ENCODE peak calls at places on chromosomes 12 and 14, in nine cellular contexts. I is activated CD8-positive, alpha-beta T cell treated with anti-CD3 and anti-CD28 coated beads, Interleukin-2, amount 10 ng/mL, durations not matched to agents 7 days and 5 days; W is fibroblast of mammary gland; N is activated CD4-positive, alpha-beta T cell treated with anti-CD3 and anti-CD28 coated beads for 4 hours; Y is stimulated activated CD8-positive, alpha-beta memory T cell treated with anti-CD3 and anti-CD28 coated beads, Interleukin-4, amount 100 ng/mL, for 24 hours; P is HT1080; U is occipital lobe; V is hepatic stellate cell; F is DMS79 treated with DMSO at 0.1 percent for 48 hours. B is an unnamed sample.
A peak's percentile ranks its signal among the peaks of the same experiment; 100 is the strongest.

GRCh38 chr12:47413806-47414205 is 292.0 kb downstream of the RPAP3 start:
- DNase-seq in W (no peak), N (no peak), I (no peak), V (peak; percentile 51), F (no peak), Y (no peak), U (no peak), P (no peak), B (no peak)

GRCh38 chr12:6851921-6852650 is at the start of gene USP5:
- DNase-seq in N (peak; percentile 96), Y (peak; percentile 97), P (peak; percentile 100), W (peak; percentile 100), V (peak; percentile 100), I (peak; percentile 99), F (peak; percentile 98), U (peak; percentile 100), B (peak; percentile 99)

GRCh38 chr12:103806807-103807206 is 34.2 kb downstream of the NT5DC3 start:
- DNase-seq in U (no peak), V (no peak), W (peak; percentile 78), Y (no peak), N (no peak), F (no peak), I (no peak), P (no peak), B (no peak)

GRCh38 chr12:108403952-108404351 is 64.8 kb upstream of the CMKLR1 start:
- DNase-seq in Y (no peak), U (no peak), I (no peak), W (no peak), P (no peak), F (no peak), N (no peak), V (no peak), B (no peak)

GRCh38 chr14:52124791-52125661 is 56.2 kb upstream of the NID2 start:
- DNase-seq in Y (no peak), P (peak; percentile 68), V (peak; percentile 82), N (no peak), U (no peak), W (peak; percentile 93), F (no peak), I (no peak), B (no peak)

GRCh38 chr12:19645823-19646222 is 206.5 kb downstream of the AEBP2 start:
- DNase-seq in P (no peak), I (no peak), W (no peak), U (no peak), F (no peak), V (no peak), Y (no peak), N (no peak), B (no peak)

GRCh38 chr12:95731519-95731958 is 59.0 kb downstream of the NTN4 start:
- DNase-seq in N (no peak), U (no peak), V (no peak), W (no peak), Y (no peak), I (no peak), P (no peak), F (no peak), B (no peak)

GRCh38 chr14:104192146-104192882 is 53.9 kb downstream of the KIF26A start:
- DNase-seq in I (no peak), Y (no peak), P (no peak), W (no peak), U (no peak), F (no peak), N (no peak), V (no peak), B (no peak)

GRCh38 chr12:126545411-126545810 is 1480.2 kb downstream of the AACS start:
- DNase-seq in U (no peak), I (no peak), P (peak; percentile 78), N (no peak), W (no peak), F (no peak), V (no peak), Y (no peak), B (no peak)

GRCh38 chr12:1630081-1630826 is 1.2 kb downstream of the WNT5B start:
- DNase-seq in V (peak; percentile 55), F (peak; percentile 37), I (peak; percentile 29), W (peak; percentile 40), N (no peak), P (no peak), Y (no peak), U (peak; percentile 36), B (no peak)

GRCh38 chr12:104177663-104178501 is 37.7 kb upstream of the TXNRD1 start:
- DNase-seq in Y (no peak), F (no peak), N (no peak), V (peak; percentile 83), I (peak; percentile 32), P (peak; percentile 91), U (no peak), W (peak; percentile 99), B (no peak)

GRCh38 chr14:89841855-89842254 is 112.7 kb downstream of the EFCAB11 start:
- DNase-seq in N (no peak), F (no peak), I (no peak), U (no peak), P (no peak), V (no peak), Y (no peak), W (no peak), B (no peak)

GRCh38 chr14:100837812-100838170 is 11.9 kb downstream of the MEG3 start:
- DNase-seq in U (no peak), N (no peak), V (no peak), P (no peak), F (no peak), W (no peak), I (no peak), Y (no peak), B (no peak)

GRCh38 chr12:131829795-131830334 is 1.7 kb downstream of the MMP17 start:
- DNase-seq in V (no peak), U (no peak), N (no peak), F (peak; percentile 9), W (no peak), P (no peak), I (no peak), Y (no peak), B (no peak)

GRCh38 chr12:57085999-57086950 is 2.6 kb upstream of the NAB2 start:
- DNase-seq in W (peak; percentile 83), Y (peak; percentile 31), P (peak; percentile 76), U (peak; percentile 40), V (peak; percentile 78), F (peak; percentile 38), I (peak; percentile 56), N (peak; percentile 74), B (peak; percentile 60)

GRCh38 chr12:95784286-95784685 is 6.3 kb downstream of the NTN4 start:
- DNase-seq in W (no peak), F (no peak), I (no peak), U (no peak), Y (no peak), P (peak; percentile 45), N (no peak), V (no peak), B (no peak)

GRCh38 chr14:104218361-104219180 is 80.2 kb downstream of the KIF26A start:
- DNase-seq in U (no peak), F (no peak), P (no peak), N (no peak), Y (no peak), I (no peak), V (no peak), W (no peak), B (no peak)

GRCh38 chr14:46344327-46344937 is 307.1 kb downstream of the RPL10L start:
- DNase-seq in W (peak; percentile 35), U (no peak), P (peak; percentile 62), I (no peak), N (no peak), Y (no peak), V (peak; percentile 0), F (no peak), B (no peak)